ENCODE peak calls at places on chromosomes 5 and 9, in seven cellular contexts. Q, P, I, V, B, O and C are unnamed samples.

GRCh38 chr9:134752476-134752875 is 110.9 kb downstream of the COL5A1 start:
- DNase-seq in Q (no peak), P (no peak), I (no peak), V (no peak), B (no peak), O (no peak), C (no peak)

GRCh38 chr5:57878301-57878722 is 395.7 kb upstream of the ACTBL2 start:
- DNase-seq in Q (no peak), P (no peak), I (peak), V (no peak), B (no peak), O (no peak), C (no peak)

GRCh38 chr5:76403963-76404693 is 1.0 kb downstream of the IQGAP2 start:
- DNase-seq in Q (peak), P (peak), I (peak), V (peak), B (peak), O (peak), C (no peak)

GRCh38 chr9:127905788-127906191 is 6.4 kb upstream of the ST6GALNAC6 start:
- DNase-seq in Q (no peak), P (peak), I (no peak), V (no peak), B (peak), O (no peak), C (no peak)

GRCh38 chr9:127541865-127542264 is 70.2 kb upstream of the STXBP1 start:
- DNase-seq in Q (no peak), P (no peak), I (no peak), V (no peak), B (no peak), O (no peak), C (no peak)

GRCh38 chr5:135452366-135453030 is 347 bp upstream of the TIFAB start:
- DNase-seq in Q (no peak), P (peak), I (no peak), V (no peak), B (peak), O (no peak), C (no peak)

GRCh38 chr9:14221558-14221957 is 92.4 kb downstream of the NFIB start:
- DNase-seq in Q (no peak), P (no peak), I (peak), V (no peak), B (no peak), O (no peak), C (no peak)

GRCh38 chr5:56459978-56460377 is 226.8 kb upstream of the ANKRD55 start:
- DNase-seq in Q (no peak), P (no peak), I (no peak), V (no peak), B (no peak), O (no peak), C (no peak)

GRCh38 chr5:116075117-116075910 is 9.5 kb upstream of the COMMD10 start:
- DNase-seq in Q (no peak), P (no peak), I (no peak), V (no peak), B (no peak), O (no peak), C (no peak)

GRCh38 chr5:141841376-141841775 is 36.8 kb downstream of the PCDH1 start:
- DNase-seq in Q (no peak), P (no peak), I (no peak), V (no peak), B (peak), O (no peak), C (no peak)

GRCh38 chr5:85049020-85049419 is 664.3 kb upstream of the EDIL3 start:
- DNase-seq in Q (no peak), P (no peak), I (peak), V (no peak), B (no peak), O (no peak), C (no peak)

GRCh38 chr5:59002162-59002825 is 419.4 kb downstream of the RAB3C start:
- DNase-seq in Q (no peak), P (no peak), I (no peak), V (no peak), B (no peak), O (no peak), C (no peak)

GRCh38 chr5:73120222-73121108 is at the start of gene TMEM171:
- DNase-seq in Q (no peak), P (no peak), I (peak), V (no peak), B (peak), O (no peak), C (no peak)

GRCh38 chr9:18608371-18608770 is 134.4 kb downstream of the ADAMTSL1 start:
- DNase-seq in Q (no peak), P (no peak), I (peak), V (no peak), B (no peak), O (no peak), C (no peak)

GRCh38 chr9:126420643-126421564 is 94.3 kb downstream of the MVB12B start:
- DNase-seq in Q (no peak), P (no peak), I (peak), V (peak), B (no peak), O (no peak), C (no peak)

GRCh38 chr9:90872835-90873294 is 71.2 kb downstream of the SYK start:
- DNase-seq in Q (no peak), P (no peak), I (no peak), V (no peak), B (no peak), O (no peak), C (peak)

GRCh38 chr9:114507726-114508125 is 2.5 kb upstream of the WHRN start:
- DNase-seq in Q (peak), P (no peak), I (peak), V (peak), B (no peak), O (no peak), C (no peak)

GRCh38 chr5:39176740-39177628 is 42.4 kb downstream of the FYB1 start:
- DNase-seq in Q (no peak), P (no peak), I (no peak), V (no peak), B (no peak), O (no peak), C (no peak)

GRCh38 chr5:139470821-139471300 is at the start of gene SMIM33:
- DNase-seq in Q (peak), P (peak), I (no peak), V (no peak), B (peak), O (no peak), C (no peak)

GRCh38 chr9:17462869-17463464 is 115.9 kb upstream of the SH3GL2 start:
- DNase-seq in Q (peak), P (no peak), I (peak), V (peak), B (no peak), O (no peak), C (no peak)

GRCh38 chr5:74424162-74424868 is 216.2 kb downstream of the ENC1 start:
- DNase-seq in Q (peak), P (no peak), I (peak), V (no peak), B (no peak), O (no peak), C (no peak)

GRCh38 chr9:137405677-137406081 is 17.3 kb downstream of the EXD3 start:
- DNase-seq in Q (no peak), P (no peak), I (peak), V (no peak), B (no peak), O (no peak), C (no peak)

GRCh38 chr9:112921549-112921948 is 30.9 kb upstream of the SLC46A2 start:
- DNase-seq in Q (peak), P (no peak), I (peak), V (peak), B (no peak), O (no peak), C (no peak)

GRCh38 chr9:16032799-16033198 is 480.0 kb downstream of the CCDC171 start:
- DNase-seq in Q (no peak), P (no peak), I (peak), V (no peak), B (no peak), O (no peak), C (no peak)

GRCh38 chr9:35835216-35835604 is 6.2 kb downstream of the TMEM8B start:
- DNase-seq in Q (no peak), P (no peak), I (no peak), V (no peak), B (peak), O (no peak), C (no peak)

GRCh38 chr5:95281211-95281610 is 3.7 kb downstream of the MCTP1 start:
- DNase-seq in Q (no peak), P (no peak), I (peak), V (no peak), B (no peak), O (no peak), C (no peak)

GRCh38 chr5:132677191-132677590 is 3.4 kb downstream of the IL4 start:
- DNase-seq in Q (no peak), P (no peak), I (peak), V (no peak), B (no peak), O (no peak), C (no peak)